ENCODE peak calls at places on chromosomes 6 and 20, in eight cellular contexts. Z is activated CD8-positive, alpha-beta memory T cell treated with anti-CD3 and anti-CD28 coated beads for 48 hours; R is MCF 10A; F is mesendoderm; X is naive B cell; T is foreskin fibroblast; K is CD14-positive monocyte; N is T-helper 1 cell. H is an unnamed sample.

GRCh38 chr6:3022765-3023662 is 23.3 kb downstream of the NQO2 start:
- DNase-seq in Z (peak; percentile 23), R (no peak), F (peak; percentile 62), X (no peak), T (no peak), K (no peak), N (peak; percentile 16), H (no peak)

GRCh38 chr6:97726378-97726777 is 443.4 kb upstream of the MMS22L start:
- DNase-seq in Z (no peak), R (peak; percentile 12), F (peak; percentile 62), X (no peak), T (no peak), K (no peak), N (no peak), H (no peak)

GRCh38 chr6:143598466-143599080 is 79.2 kb upstream of the PHACTR2 start:
- DNase-seq in Z (no peak), R (no peak), F (peak; percentile 89), X (no peak), T (no peak), K (no peak), N (peak; percentile 10), H (no peak)

GRCh38 chr20:63232235-63233060 is 3.3 kb upstream of the BIRC7 start:
- DNase-seq in Z (no peak), R (peak; percentile 70), F (peak; percentile 89), X (no peak), T (peak; percentile 71), K (no peak), N (no peak), H (no peak)

GRCh38 chr20:18272451-18272850 is 15.9 kb upstream of the ZNF133 start:
- DNase-seq in Z (no peak), R (peak; percentile 52), F (peak; percentile 48), X (no peak), T (no peak), K (no peak), N (no peak), H (no peak)

GRCh38 chr6:46876126-46876525 is 45.6 kb downstream of the ADGRF5 start:
- DNase-seq in Z (no peak), R (peak; percentile 96), F (peak; percentile 73), X (no peak), T (no peak), K (no peak), N (no peak), H (no peak)

GRCh38 chr6:131413831-131414191 is 159.2 kb upstream of the ARG1 start:
- DNase-seq in Z (no peak), R (no peak), F (no peak), X (no peak), T (no peak), K (no peak), N (no peak), H (no peak)

GRCh38 chr20:5393218-5393870 is 76.6 kb upstream of the PROKR2 start:
- DNase-seq in Z (no peak), R (no peak), F (peak; percentile 4), X (no peak), T (no peak), K (no peak), N (no peak), H (no peak)

GRCh38 chr20:25063981-25064380 is 6.0 kb upstream of the ACSS1 start:
- DNase-seq in Z (no peak), R (no peak), F (no peak), X (no peak), T (no peak), K (no peak), N (no peak), H (no peak)

GRCh38 chr6:9250852-9251251 is 815.5 kb upstream of the SLC35B3 start:
- DNase-seq in Z (no peak), R (peak; percentile 78), F (peak; percentile 79), X (no peak), T (peak; percentile 8), K (no peak), N (no peak), H (peak; percentile 10)

GRCh38 chr6:56954389-56955170 is at the start of gene BEND6:
- DNase-seq in Z (peak; percentile 2), R (peak; percentile 63), F (peak; percentile 80), X (no peak), T (peak; percentile 86), K (no peak), N (peak; percentile 15), H (peak; percentile 14)

GRCh38 chr6:105986998-105987397 is 99.1 kb upstream of the PRDM1 start:
- DNase-seq in Z (no peak), R (no peak), F (no peak), X (no peak), T (no peak), K (no peak), N (no peak), H (no peak)

GRCh38 chr6:110874880-110875547 is 429 bp downstream of the AMD1 start:
- DNase-seq in Z (peak; percentile 23), R (peak; percentile 42), F (no peak), X (peak; percentile 57), T (peak; percentile 8), K (no peak), N (no peak), H (no peak)

GRCh38 chr6:45985026-45985425 is 30.6 kb downstream of the CLIC5 start:
- DNase-seq in Z (no peak), R (no peak), F (no peak), X (no peak), T (no peak), K (no peak), N (no peak), H (no peak)

GRCh38 chr20:34344256-34344637 is 18.8 kb upstream of the ITCH start:
- DNase-seq in Z (no peak), R (no peak), F (no peak), X (no peak), T (no peak), K (no peak), N (no peak), H (no peak)

GRCh38 chr20:31849306-31849930 is 4.0 kb upstream of the FOXS1 start:
- DNase-seq in Z (no peak), R (no peak), F (no peak), X (no peak), T (no peak), K (no peak), N (no peak), H (no peak)

GRCh38 chr6:138692978-138693909 is 80.3 kb upstream of the CCDC28A start:
- DNase-seq in Z (peak; percentile 11), R (peak; percentile 88), F (peak; percentile 93), X (peak; percentile 55), T (peak; percentile 52), K (no peak), N (peak; percentile 26), H (peak; percentile 53)

GRCh38 chr6:40996591-40997247 is 42.3 kb downstream of the UNC5CL start:
- DNase-seq in Z (no peak), R (no peak), F (peak; percentile 92), X (no peak), T (no peak), K (no peak), N (no peak), H (no peak)

GRCh38 chr6:74248966-74249365 is 553.0 kb downstream of the CD109 start:
- DNase-seq in Z (no peak), R (no peak), F (peak; percentile 3), X (no peak), T (no peak), K (no peak), N (no peak), H (no peak)

GRCh38 chr6:37314803-37315515 is 38.8 kb upstream of the RNF8 start:
- DNase-seq in Z (no peak), R (peak; percentile 63), F (peak; percentile 80), X (no peak), T (no peak), K (peak; percentile 47), N (no peak), H (peak; percentile 68)

GRCh38 chr6:150806790-150807189 is 58.7 kb upstream of the MTHFD1L start:
- DNase-seq in Z (no peak), R (peak; percentile 74), F (no peak), X (no peak), T (no peak), K (no peak), N (no peak), H (no peak)

GRCh38 chr6:25413506-25413905 is 134.3 kb downstream of the CARMIL1 start:
- DNase-seq in Z (no peak), R (no peak), F (no peak), X (no peak), T (no peak), K (no peak), N (no peak), H (no peak)

GRCh38 chr20:63073051-63073737 is 66.4 kb upstream of the BHLHE23 start:
- DNase-seq in Z (no peak), R (no peak), F (no peak), X (no peak), T (no peak), K (peak; percentile 30), N (no peak), H (no peak)

GRCh38 chr6:8029243-8029870 is 34.8 kb downstream of the BLOC1S5 start:
- DNase-seq in Z (no peak), R (no peak), F (peak; percentile 37), X (no peak), T (no peak), K (no peak), N (no peak), H (no peak)

GRCh38 chr6:75893058-75893775 is 144.2 kb downstream of the MYO6 start:
- DNase-seq in Z (no peak), R (peak; percentile 72), F (peak; percentile 76), X (no peak), T (peak; percentile 33), K (no peak), N (no peak), H (peak; percentile 75)

GRCh38 chr6:151141685-151142084 is 98.1 kb upstream of the AKAP12 start:
- DNase-seq in Z (no peak), R (peak; percentile 38), F (no peak), X (no peak), T (no peak), K (no peak), N (no peak), H (no peak)

GRCh38 chr6:100455230-100456124 is 9.2 kb downstream of the SIM1 start:
- DNase-seq in Z (no peak), R (no peak), F (peak; percentile 71), X (no peak), T (no peak), K (no peak), N (no peak), H (no peak)

GRCh38 chr6:159646136-159646535 is 46.9 kb downstream of the SOD2 start:
- DNase-seq in Z (no peak), R (peak; percentile 41), F (no peak), X (no peak), T (no peak), K (no peak), N (no peak), H (no peak)

GRCh38 chr20:38315290-38315966 is 11.5 kb downstream of the BPI start:
- DNase-seq in Z (no peak), R (peak; percentile 8), F (no peak), X (no peak), T (peak; percentile 34), K (no peak), N (no peak), H (no peak)

GRCh38 chr6:118354641-118355040 is 193.5 kb upstream of the PLN start:
- DNase-seq in Z (no peak), R (no peak), F (no peak), X (no peak), T (no peak), K (no peak), N (no peak), H (no peak)

GRCh38 chr6:11432713-11433450 is 104.7 kb upstream of the TMEM170B start:
- DNase-seq in Z (no peak), R (no peak), F (no peak), X (no peak), T (peak; percentile 60), K (no peak), N (no peak), H (no peak)

GRCh38 chr6:170201361-170201760 is 89.5 kb downstream of the DLL1 start:
- DNase-seq in Z (no peak), R (no peak), F (no peak), X (no peak), T (no peak), K (no peak), N (no peak), H (no peak)